ENCODE peak calls at places on chromosomes 2 and 18, in four cellular contexts. V is MM.1S, F is GM23248, C is IMR-90. H is an unnamed sample.

GRCh38 chr2:191321861-191322662 is 76.9 kb downstream of the MYO1B start:
- DNase-seq in V (peak; percentile 30), C (peak; percentile 51), F (peak; percentile 89), H (no peak)

GRCh38 chr2:166351319-166351718 is 24.4 kb downstream of the SCN9A start:
- DNase-seq in F (peak; percentile 29), V (no peak), C (peak; percentile 86), H (no peak)

GRCh38 chr2:60880633-60880987 is 764 bp upstream of the REL start:
- DNase-seq in F (peak; percentile 60), V (no peak), C (no peak), H (no peak)

GRCh38 chr2:37350034-37350433 is 5.6 kb downstream of the QPCT start:
- DNase-seq in C (no peak), V (peak; percentile 92), F (no peak), H (no peak)

GRCh38 chr2:54085069-54085468 is 30.3 kb upstream of the ACYP2 start:
- DNase-seq in V (no peak), C (no peak), F (no peak), H (peak; percentile 62)

GRCh38 chr2:96321230-96322103 is 3.6 kb upstream of the ITPRIPL1 start:
- DNase-seq in F (peak; percentile 61), C (peak; percentile 14), V (peak; percentile 91), H (peak; percentile 96)

GRCh38 chr2:148812306-148812705 is 62.7 kb upstream of the KIF5C start:
- DNase-seq in C (peak; percentile 51), F (peak; percentile 70), V (no peak), H (no peak)

GRCh38 chr2:48391576-48391975 is 138.4 kb upstream of the STON1 start:
- DNase-seq in C (no peak), V (no peak), F (no peak), H (no peak)

GRCh38 chr2:64288321-64288931 is 144.2 kb upstream of the PELI1 start:
- DNase-seq in V (no peak), F (peak; percentile 89), C (peak; percentile 83), H (no peak)

GRCh38 chr2:120820263-120820884 is 84.7 kb downstream of the GLI2 start:
- DNase-seq in V (no peak), F (peak; percentile 85), C (peak; percentile 90), H (no peak)

GRCh38 chr2:225326969-225327368 is 72.5 kb upstream of the NYAP2 start:
- DNase-seq in C (no peak), F (no peak), V (no peak), H (no peak)

GRCh38 chr2:241064008-241064801 is 37.9 kb downstream of the MTERF4 start:
- DNase-seq in F (no peak), C (no peak), V (peak; percentile 48), H (peak; percentile 66)

GRCh38 chr18:46174317-46175039 is 70.3 kb downstream of the HAUS1 start:
- DNase-seq in C (peak; percentile 30), F (peak; percentile 78), V (peak; percentile 54), H (peak; percentile 75)

GRCh38 chr2:215417400-215417951 is 18.4 kb downstream of the FN1 start:
- DNase-seq in V (no peak), F (no peak), C (no peak), H (no peak)

GRCh38 chr2:225270861-225271260 is 128.6 kb upstream of the NYAP2 start:
- DNase-seq in C (peak; percentile 53), F (peak; percentile 67), V (peak; percentile 59), H (peak; percentile 94)

GRCh38 chr2:188623995-188624643 is 332.4 kb downstream of the GULP1 start:
- DNase-seq in F (peak; percentile 44), V (no peak), C (peak; percentile 80), H (no peak)

GRCh38 chr2:3727397-3728045 is 24.1 kb downstream of the DCDC2C start:
- DNase-seq in V (no peak), F (no peak), C (no peak), H (no peak)

GRCh38 chr18:56709463-56709862 is 58.3 kb downstream of the WDR7 start:
- DNase-seq in C (peak; percentile 90), V (peak; percentile 56), F (peak; percentile 90), H (peak; percentile 80)

GRCh38 chr2:181570833-181571661 is 85.9 kb downstream of the CERKL start:
- DNase-seq in V (no peak), F (peak; percentile 18), C (peak; percentile 6), H (peak; percentile 56)

GRCh38 chr2:58107803-58108710 is 61.5 kb downstream of the VRK2 start:
- DNase-seq in V (no peak), C (peak; percentile 97), F (peak; percentile 94), H (no peak)

GRCh38 chr2:54015809-54016703 is 45.3 kb upstream of the PSME4 start:
- DNase-seq in F (peak; percentile 93), C (peak; percentile 88), V (no peak), H (no peak)

GRCh38 chr2:220001693-220002260 is 374.3 kb downstream of the SLC4A3 start:
- DNase-seq in C (peak; percentile 58), V (no peak), F (peak; percentile 56), H (no peak)

GRCh38 chr2:98917031-98917459 is 19.0 kb downstream of the CRACDL start:
- DNase-seq in V (no peak), C (peak; percentile 84), F (peak; percentile 94), H (no peak)

GRCh38 chr2:29940706-29941105 is 19.3 kb upstream of the ALK start:
- DNase-seq in F (no peak), V (no peak), C (no peak), H (no peak)

GRCh38 chr18:11719050-11719449 is 30.0 kb downstream of the GNAL start:
- DNase-seq in V (no peak), F (no peak), C (no peak), H (no peak)
- H3K27ac ChIP-seq in V (no peak overlapping the region), F (no peak overlapping the region), C (no peak overlapping the region), H (no peak overlapping the region)

DNA sequence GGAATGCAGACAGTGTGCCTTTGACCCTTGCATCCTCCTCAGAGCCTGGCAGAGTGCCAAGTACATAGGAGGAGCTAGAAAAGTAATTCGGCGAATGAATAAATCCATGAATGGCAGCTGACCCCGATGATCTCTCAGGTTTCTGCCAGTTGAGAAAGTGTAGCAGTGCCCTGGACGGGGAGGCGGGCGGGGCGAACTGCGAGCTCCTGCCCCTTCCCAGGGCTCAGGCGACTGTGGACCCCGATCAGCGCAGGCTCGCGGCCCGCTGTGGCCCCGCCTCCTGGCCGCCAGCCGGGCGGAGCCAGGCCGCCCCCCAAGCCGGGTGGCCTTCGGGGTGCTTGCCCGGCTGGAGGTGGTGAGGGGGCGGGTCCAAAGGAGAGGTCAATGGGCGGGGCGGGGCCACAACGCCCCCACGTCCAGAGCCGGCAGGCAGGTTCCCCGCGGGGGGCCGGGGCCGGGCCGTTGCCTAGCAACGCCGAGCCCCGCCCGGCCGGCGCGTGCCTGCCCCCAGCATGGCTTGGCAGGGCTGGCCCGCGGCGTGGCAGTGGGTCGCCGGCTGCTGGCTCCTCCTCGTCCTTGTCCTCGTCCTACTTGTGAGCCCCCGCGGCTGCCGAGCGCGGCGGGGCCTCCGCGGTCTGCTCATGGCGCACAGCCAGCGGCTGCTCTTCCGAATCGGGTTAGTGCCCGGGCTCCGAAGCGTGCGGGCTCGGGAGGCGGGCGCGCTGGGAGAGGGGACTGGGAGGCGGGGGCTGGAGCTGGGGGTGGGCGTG is 30.6 kb upstream of the TMBIM1 start:
- DNase-seq in V (peak; percentile 44), C (peak; percentile 54), F (peak; percentile 75), H (peak; percentile 81)
- H3K9ac ChIP-seq in V (no peak overlapping the region), C (peak overlapping the region; percentile 39), F (peak overlapping the region; percentile 29), H (peak overlapping the region; percentile 80)

GRCh38 chr2:208371634-208371935 is 35.0 kb upstream of the PTH2R start:
- DNase-seq in F (no peak), V (no peak), C (no peak), H (no peak)
- H3K27ac ChIP-seq in F (no peak overlapping the region), V (no peak overlapping the region), C (no peak overlapping the region), H (no peak overlapping the region)

DNA sequence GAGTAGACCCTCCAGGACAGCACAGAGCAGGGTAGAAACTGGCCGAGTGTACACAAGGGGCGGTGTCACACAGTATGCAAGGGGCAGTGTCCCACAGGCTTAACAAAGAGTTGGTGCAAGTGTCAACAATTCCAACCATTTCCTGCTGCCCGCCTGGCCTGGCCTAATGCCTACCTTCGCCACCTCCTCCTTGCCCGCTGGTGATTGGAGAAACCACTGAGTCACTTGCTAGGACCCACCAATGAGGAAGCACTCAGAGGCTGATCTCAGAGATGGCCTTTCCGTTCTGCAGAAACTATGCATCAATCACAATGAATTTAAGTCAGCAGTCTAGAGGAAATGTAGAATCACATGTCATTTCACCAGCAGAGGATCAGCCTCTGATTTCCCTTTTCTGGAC is 263.3 kb upstream of the PKDCC start:
- DNase-seq in V (no peak), F (no peak), C (no peak), H (no peak)
- H3K9ac ChIP-seq in V (no peak overlapping the region), F (no peak overlapping the region), C (no peak overlapping the region), H (no peak overlapping the region)

GRCh38 chr2:42049411-42050349 is 1.9 kb downstream of the PKDCC start:
- DNase-seq in F (peak; percentile 51), C (no peak), V (no peak), H (no peak)

GRCh38 chr2:42045956-42046748 is 1.7 kb upstream of the PKDCC start:
- DNase-seq in C (no peak), F (no peak), V (no peak), H (no peak)

GRCh38 chr2:42048318-42049251 is 764 bp downstream of the PKDCC start:
- DNase-seq in C (peak; percentile 45), V (no peak), F (peak; percentile 70), H (no peak)

GRCh38 chr2:42046819-42047487 is 868 bp upstream of the PKDCC start:
- DNase-seq in V (no peak), F (peak; percentile 23), C (no peak), H (no peak)

DNA sequence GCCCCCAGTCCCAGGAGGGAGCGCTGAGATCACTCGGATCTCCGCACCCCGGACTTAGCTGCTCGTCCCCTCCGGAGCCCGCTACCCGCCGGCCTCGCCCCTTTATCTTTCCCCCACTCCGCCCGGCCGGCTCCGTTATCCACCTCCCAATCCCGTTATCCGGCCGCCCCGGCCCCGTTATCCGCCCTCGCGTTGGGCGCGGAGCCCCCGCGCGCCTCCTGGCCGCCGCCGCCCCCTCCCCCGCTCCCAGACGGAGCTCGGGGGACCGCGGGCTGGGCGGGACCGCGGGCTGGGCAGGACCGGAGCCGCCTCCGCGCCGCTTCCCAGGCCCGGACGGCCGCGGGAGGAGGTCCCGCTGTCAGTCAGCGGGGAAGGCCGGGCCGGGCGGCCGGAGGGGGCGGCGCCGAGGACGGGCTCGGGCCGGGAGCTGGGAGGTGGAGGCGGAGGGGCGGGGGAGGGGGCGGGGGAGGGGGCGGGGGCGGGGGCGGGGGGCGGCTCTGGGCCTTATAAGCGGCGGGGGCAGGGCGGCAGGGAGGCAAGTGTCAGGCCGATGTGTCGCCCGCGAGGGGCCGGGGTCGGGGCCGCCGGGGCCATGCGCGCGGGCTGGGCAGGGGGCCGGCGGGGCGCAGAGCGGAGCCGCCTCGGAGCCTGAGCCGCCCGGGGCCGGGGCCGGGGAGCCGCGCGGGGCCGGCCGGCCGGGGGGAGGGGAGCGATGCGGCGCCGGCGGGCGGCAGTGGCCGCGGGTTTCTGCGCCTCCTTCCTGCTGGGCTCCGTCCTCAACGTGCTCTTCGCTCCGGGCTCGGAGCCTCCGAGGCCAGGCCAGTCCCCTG is at the start of gene PKDCC:
- DNase-seq in V (peak; percentile 82), C (peak; percentile 79), F (peak; percentile 86), H (no peak)
- H3K27ac ChIP-seq in V (no peak within 1 kb of the TSS), C (peak within 1 kb of the TSS; percentile 84), F (no peak within 1 kb of the TSS), H (no peak within 1 kb of the TSS)

GRCh38 chr18:51029694-51030536 is at the start of gene SMAD4:
- DNase-seq in V (peak; percentile 95), C (peak; percentile 94), F (peak; percentile 97), H (peak; percentile 97)

GRCh38 chr18:51029378-51029693 is 677 bp upstream of the SMAD4 start:
- DNase-seq in F (no peak), C (peak; percentile 64), V (no peak), H (no peak)

GRCh38 chr18:51028201-51028805 is 1.7 kb upstream of the SMAD4 start:
- DNase-seq in C (peak; percentile 50), V (no peak), F (peak; percentile 46), H (peak; percentile 55)

GRCh38 chr18:51030537-51031258 is 685 bp downstream of the SMAD4 start:
- DNase-seq in F (peak; percentile 87), C (peak; percentile 26), V (peak; percentile 65), H (peak; percentile 77)

GRCh38 chr18:51032193-51032592 is 2.2 kb downstream of the SMAD4 start:
- DNase-seq in V (no peak), C (no peak), F (peak; percentile 25), H (peak; percentile 50)
- H3K9ac ChIP-seq in V (no peak overlapping the region), C (peak overlapping the region; percentile 24), F (peak overlapping the region; percentile 95), H (peak overlapping the region; percentile 87)

H was measured in Karpas-422.